ENCODE peak calls at places on chromosomes 6 and 20, in seven cellular contexts. X, A, V, S, W, D and T are unnamed samples.

GRCh38 chr6:145798530-145798929 is 16.1 kb downstream of the FBXO30 start:
- DNase-seq in X (no peak), A (no peak), V (peak; percentile 41), S (no peak), W (no peak), D (no peak), T (no peak)

GRCh38 chr6:168160506-168161370 is 81.7 kb upstream of the FRMD1 start:
- DNase-seq in X (no peak), A (no peak), V (no peak), S (no peak), W (no peak), D (no peak), T (no peak)

GRCh38 chr6:129491436-129491835 is 218.5 kb downstream of the ARHGAP18 start:
- DNase-seq in X (no peak), A (no peak), V (no peak), S (no peak), W (no peak), D (no peak), T (no peak)

GRCh38 chr6:132357120-132357519 is 44.2 kb downstream of the MOXD1 start:
- DNase-seq in X (peak; percentile 69), A (no peak), V (no peak), S (no peak), W (no peak), D (no peak), T (no peak)

GRCh38 chr6:19342616-19343015 is 494.6 kb upstream of the ID4 start:
- DNase-seq in X (peak; percentile 42), A (no peak), V (no peak), S (no peak), W (no peak), D (no peak), T (no peak)

GRCh38 chr6:147711511-147711910 is 203.0 kb downstream of the SAMD5 start:
- DNase-seq in X (no peak), A (no peak), V (no peak), S (no peak), W (no peak), D (no peak), T (no peak)

GRCh38 chr6:164344801-164345291 is 930.3 kb downstream of the QKI start:
- DNase-seq in X (peak; percentile 3), A (no peak), V (peak; percentile 77), S (no peak), W (peak; percentile 17), D (no peak), T (no peak)

GRCh38 chr6:167093406-167093921 is 29.4 kb upstream of the CCR6 start:
- DNase-seq in X (no peak), A (no peak), V (no peak), S (no peak), W (no peak), D (no peak), T (no peak)

GRCh38 chr6:126944512-126944911 is 174.0 kb upstream of the RSPO3 start:
- DNase-seq in X (no peak), A (no peak), V (no peak), S (no peak), W (no peak), D (no peak), T (no peak)

GRCh38 chr6:31738048-31738979 is 1.5 kb upstream of the MSH5 start:
- DNase-seq in X (peak; percentile 87), A (no peak), V (peak; percentile 50), S (no peak), W (peak; percentile 83), D (peak; percentile 62), T (peak; percentile 66)
- H3K27ac ChIP-seq in X (peak overlapping the region; percentile 87), A (peak overlapping the region; percentile 74), V (no peak overlapping the region), S (peak overlapping the region; percentile 93), W (peak overlapping the region; percentile 90), D (peak overlapping the region; percentile 85), T (peak overlapping the region; percentile 92)

GRCh38 chr20:49288784-49289696 is 11.2 kb upstream of the ZNFX1 start:
- DNase-seq in X (no peak), A (no peak), V (peak; percentile 36), S (no peak), W (no peak), D (no peak), T (no peak)
- H3K27ac ChIP-seq in X (peak overlapping the region; percentile 51), A (no peak overlapping the region), V (peak overlapping the region; percentile 93), S (peak overlapping the region; percentile 33), W (no peak overlapping the region), D (no peak overlapping the region), T (no peak overlapping the region)

GRCh38 chr6:41640436-41640835 is 2.2 kb downstream of the MDFI start:
- DNase-seq in X (no peak), A (no peak), V (no peak), S (no peak), W (no peak), D (no peak), T (no peak)

GRCh38 chr6:41638002-41638800 is at the start of gene MDFI:
- DNase-seq in X (no peak), A (no peak), V (peak; percentile 87), S (no peak), W (no peak), D (no peak), T (no peak)

GRCh38 chr6:41639556-41640371 is 1.5 kb downstream of the MDFI start:
- DNase-seq in X (no peak), A (no peak), V (peak; percentile 48), S (no peak), W (no peak), D (no peak), T (peak; percentile 32)

GRCh38 chr6:41637179-41638001 is 878 bp upstream of the MDFI start:
- DNase-seq in X (no peak), A (no peak), V (peak; percentile 67), S (no peak), W (no peak), D (no peak), T (no peak)

GRCh38 chr6:41638801-41639555 is 710 bp downstream of the MDFI start:
- DNase-seq in X (no peak), A (no peak), V (peak; percentile 83), S (no peak), W (peak; percentile 16), D (no peak), T (no peak)
- H3K27ac ChIP-seq in X (no peak overlapping the region), A (no peak overlapping the region), V (no peak overlapping the region), S (peak overlapping the region; percentile 75), W (peak overlapping the region; percentile 21), D (no peak overlapping the region), T (peak overlapping the region; percentile 78)

GRCh38 chr6:158762787-158763439 is 56.3 kb downstream of the EZR start:
- DNase-seq in X (no peak), A (peak; percentile 57), V (peak; percentile 20), S (no peak), W (no peak), D (no peak), T (no peak)

GRCh38 chr6:158765509-158766068 is 53.6 kb downstream of the EZR start:
- DNase-seq in X (no peak), A (no peak), V (no peak), S (no peak), W (no peak), D (no peak), T (no peak)

GRCh38 chr6:158763440-158764187 is 55.6 kb downstream of the EZR start:
- DNase-seq in X (no peak), A (no peak), V (no peak), S (no peak), W (no peak), D (no peak), T (no peak)

GRCh38 chr6:158764941-158765340 is 54.2 kb downstream of the EZR start:
- DNase-seq in X (no peak), A (no peak), V (no peak), S (no peak), W (no peak), D (no peak), T (no peak)

DNA sequence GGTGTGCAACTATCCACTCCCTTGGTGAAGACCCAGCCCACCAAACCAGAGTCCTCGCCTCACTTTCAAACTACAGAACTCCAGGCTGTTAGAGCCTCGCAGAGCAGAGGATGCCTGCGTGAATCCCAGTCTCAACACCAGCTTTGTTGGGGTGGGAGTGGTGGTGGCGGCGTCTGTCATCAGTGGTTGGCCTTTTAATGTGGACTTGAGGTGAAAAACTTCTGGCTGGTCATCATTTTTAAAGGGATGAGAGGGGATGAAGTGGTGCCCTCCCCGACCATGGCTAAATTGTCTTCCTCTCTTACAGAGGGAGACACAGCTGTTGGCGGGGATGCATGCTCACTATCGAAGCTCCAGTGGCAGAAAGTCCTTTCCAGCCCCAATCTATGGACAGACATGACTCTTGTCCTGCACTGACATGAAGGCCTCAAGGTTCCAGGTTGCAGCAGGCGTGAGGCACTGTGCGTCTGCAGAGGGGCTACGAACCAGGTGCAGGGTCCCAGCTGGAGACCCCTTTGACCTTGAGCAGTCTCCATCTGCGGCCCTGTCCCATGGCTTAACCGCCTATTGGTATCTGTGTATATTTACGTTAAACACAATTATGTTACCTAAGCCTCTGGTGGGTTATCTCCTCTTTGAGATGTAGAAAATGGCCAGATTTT is 54.8 kb downstream of the EZR start:
- DNase-seq in X (no peak), A (no peak), V (no peak), S (no peak), W (no peak), D (no peak), T (no peak)
- H3K27ac ChIP-seq in X (no peak overlapping the region), A (no peak overlapping the region), V (peak overlapping the region; percentile 67), S (no peak overlapping the region), W (no peak overlapping the region), D (no peak overlapping the region), T (no peak overlapping the region)

DNA sequence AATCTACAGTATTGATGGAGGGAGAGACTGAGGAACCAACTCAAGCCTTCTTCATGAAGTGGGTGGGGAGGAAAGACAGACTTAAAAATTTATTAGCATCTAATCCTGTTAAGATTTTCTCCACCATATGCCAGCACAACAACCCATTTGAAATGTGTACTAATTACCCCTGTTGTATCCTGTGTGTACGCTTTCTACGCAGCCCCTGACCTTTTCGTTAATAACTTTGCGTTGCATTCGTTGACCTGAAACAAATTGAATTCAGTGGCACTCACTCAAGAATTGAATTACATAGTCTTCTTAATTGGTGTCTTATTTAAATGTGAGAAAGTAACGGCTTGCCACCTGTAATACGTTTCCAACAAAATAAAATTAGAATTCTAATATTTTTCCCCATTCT is 113.9 kb downstream of the LINC00237 start:
- DNase-seq in X (no peak), A (no peak), V (no peak), S (no peak), W (no peak), D (no peak), T (no peak)
- H3K27ac ChIP-seq in X (no peak overlapping the region), A (no peak overlapping the region), V (no peak overlapping the region), S (no peak overlapping the region), W (no peak overlapping the region), D (no peak overlapping the region), T (no peak overlapping the region)

GRCh38 chr20:9114709-9115108 is 45.8 kb downstream of the PLCB4 start:
- DNase-seq in X (no peak), A (no peak), V (no peak), S (no peak), W (no peak), D (no peak), T (no peak)
- H3K27ac ChIP-seq in X (no peak overlapping the region), A (no peak overlapping the region), V (no peak overlapping the region), S (no peak overlapping the region), W (no peak overlapping the region), D (no peak overlapping the region), T (no peak overlapping the region)